ENCODE peak calls at places on chromosomes 7 and 10, in five cellular contexts. P, I, U, Q and B are unnamed samples. For H3K36me3 and H3K27me3, the result is how much of the 10 kb centered on the place peaks cover.

GRCh38 chr10:34116780-34117179 is 698.3 kb downstream of the PARD3 start:
- DNase-seq in P (no peak), I (peak), U (peak), Q (no peak), B (no peak)

GRCh38 chr7:34036069-34036920 is 131.0 kb downstream of the BMPER start:
- DNase-seq in P (no peak), I (peak), U (peak), Q (peak), B (no peak)

GRCh38 chr7:47591655-47592572 is 10.0 kb upstream of the TNS3 start:
- DNase-seq in P (peak), I (peak), U (peak), Q (no peak), B (no peak)

GRCh38 chr10:22693371-22693784 is 21.0 kb downstream of the PIP4K2A start:
- DNase-seq in P (no peak), I (no peak), U (peak), Q (no peak), B (no peak)

GRCh38 chr10:110701618-110701971 is 57.5 kb downstream of the RBM20 start:
- DNase-seq in P (no peak), I (no peak), U (no peak), Q (no peak), B (no peak)

GRCh38 chr7:17408245-17408903 is 109.9 kb downstream of the AHR start:
- DNase-seq in P (peak), I (peak), U (peak), Q (peak), B (no peak)

GRCh38 chr7:92882760-92883159 is 46.4 kb upstream of the CDK6 start:
- DNase-seq in P (no peak), I (no peak), U (no peak), Q (no peak), B (no peak)

GRCh38 chr7:9711259-9711658 is 1262.4 kb upstream of the PHF14 start:
- DNase-seq in P (no peak), I (no peak), U (no peak), Q (no peak), B (no peak)

GRCh38 chr10:63348210-63348850 is 117.4 kb downstream of the JMJD1C start:
- DNase-seq in P (no peak), I (no peak), U (no peak), Q (no peak), B (no peak)

GRCh38 chr10:34808789-34809745 is 6.0 kb downstream of the PARD3 start:
- DNase-seq in P (no peak), I (no peak), U (peak), Q (peak), B (no peak)

GRCh38 chr10:62643612-62644587 is 160.6 kb upstream of the ADO start:
- DNase-seq in P (no peak), I (no peak), U (no peak), Q (no peak), B (no peak)

GRCh38 chr10:6228010-6228511 is 25.3 kb downstream of the PFKFB3 start:
- DNase-seq in P (no peak), I (no peak), U (peak), Q (no peak), B (peak)

DNA sequence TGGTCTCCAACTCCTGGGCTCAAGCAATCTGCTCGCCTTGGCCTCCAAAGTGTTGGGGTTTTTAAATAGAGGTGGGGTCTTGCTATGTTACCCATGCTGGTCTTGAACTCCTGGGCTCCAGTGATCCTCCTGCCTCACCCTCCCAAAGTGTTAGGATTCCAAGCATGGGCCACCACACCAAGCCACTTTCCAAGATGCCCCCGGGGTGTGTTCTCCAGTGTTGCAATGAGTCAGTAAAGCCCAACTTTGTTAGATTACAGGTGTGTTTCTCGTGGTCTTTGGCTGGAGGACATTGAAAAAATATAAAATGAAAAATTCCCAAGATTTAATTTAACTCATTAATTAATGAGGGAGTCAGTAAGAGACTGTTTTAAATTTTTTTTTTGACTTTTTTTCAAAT is 29.2 kb downstream of the TACR2 start:
- DNase-seq in P (no peak), I (no peak), U (no peak), Q (no peak), B (no peak)
- H3K36me3 ChIP-seq in P (under half), I (half or more), U (half or more), Q (under half), B (under half)

DNA sequence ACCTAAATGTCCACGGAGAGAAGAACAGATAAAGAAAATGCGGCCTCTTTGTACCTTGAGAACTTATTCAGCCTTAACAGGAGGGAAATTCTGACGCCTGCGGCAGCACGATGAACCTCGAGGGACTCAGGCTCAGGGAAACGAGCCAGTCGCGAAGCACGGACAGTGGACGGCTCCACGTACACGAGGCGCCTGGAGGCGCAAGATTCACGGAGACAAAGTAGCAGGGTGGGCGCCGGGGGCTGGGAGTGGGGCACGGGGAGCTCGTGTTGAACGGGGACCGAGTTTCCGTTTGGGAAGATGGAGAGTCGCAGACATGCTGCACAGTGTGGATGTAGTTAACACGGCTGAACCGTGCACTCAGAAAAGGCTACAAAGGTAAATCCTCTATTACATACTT is 13.2 kb upstream of the UTF1 start:
- DNase-seq in P (no peak), I (no peak), U (no peak), Q (no peak), B (no peak)
- H3K27me3 ChIP-seq in P (under half), I (under half), U (under half), Q (under half), B (under half)

GRCh38 chr10:75021851-75022250 is 89.6 kb upstream of the SAMD8 start:
- DNase-seq in P (no peak), I (no peak), U (no peak), Q (peak), B (no peak)
- H3K36me3 ChIP-seq in P (under half), I (under half), U (under half), Q (under half), B (under half)

DNA sequence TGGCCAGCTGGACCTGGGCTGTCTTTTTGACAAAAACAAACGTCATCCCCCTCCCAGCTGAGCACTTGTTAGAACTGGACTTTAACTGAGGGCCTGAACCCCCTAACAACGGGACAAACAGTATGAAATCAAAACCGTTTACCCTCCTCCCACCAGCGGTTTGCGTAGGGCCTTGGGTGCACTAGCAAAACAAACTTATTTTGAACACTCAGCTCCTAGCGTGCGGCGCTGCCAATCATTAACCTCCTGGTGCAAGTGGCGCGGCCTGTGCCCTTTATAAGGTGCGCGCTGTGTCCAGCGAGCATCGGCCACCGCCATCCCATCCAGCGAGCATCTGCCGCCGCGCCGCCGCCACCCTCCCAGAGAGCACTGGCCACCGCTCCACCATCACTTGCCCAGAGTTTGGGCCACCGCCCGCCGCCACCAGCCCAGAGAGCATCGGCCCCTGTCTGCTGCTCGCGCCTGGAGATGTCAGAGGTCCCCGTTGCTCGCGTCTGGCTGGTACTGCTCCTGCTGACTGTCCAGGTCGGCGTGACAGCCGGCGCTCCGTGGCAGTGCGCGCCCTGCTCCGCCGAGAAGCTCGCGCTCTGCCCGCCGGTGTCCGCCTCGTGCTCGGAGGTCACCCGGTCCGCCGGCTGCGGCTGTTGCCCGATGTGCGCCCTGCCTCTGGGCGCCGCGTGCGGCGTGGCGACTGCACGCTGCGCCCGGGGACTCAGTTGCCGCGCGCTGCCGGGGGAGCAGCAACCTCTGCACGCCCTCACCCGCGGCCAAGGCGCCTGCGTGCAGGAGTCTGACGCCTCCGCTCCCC is at the start of gene IGFBP1:
- DNase-seq in P (no peak), I (no peak), U (peak), Q (no peak), B (no peak)
- H3K27me3 ChIP-seq in P (under half), I (under half), U (half or more), Q (under half), B (under half)

GRCh38 chr7:95598511-95598910 is 2.2 kb upstream of the PDK4 start:
- DNase-seq in P (no peak), I (no peak), U (peak), Q (no peak), B (no peak)

GRCh38 chr7:95596183-95597135 is at the start of gene PDK4:
- DNase-seq in P (peak), I (peak), U (peak), Q (peak), B (peak)

GRCh38 chr7:95601324-95601723 is 5.0 kb upstream of the PDK4 start:
- DNase-seq in P (no peak), I (no peak), U (no peak), Q (no peak), B (no peak)

GRCh38 chr7:95595825-95596182 is 512 bp downstream of the PDK4 start:
- DNase-seq in P (no peak), I (no peak), U (peak), Q (peak), B (no peak)

GRCh38 chr7:95599069-95599468 is 2.8 kb upstream of the PDK4 start:
- DNase-seq in P (no peak), I (no peak), U (no peak), Q (no peak), B (no peak)
- H3K36me3 ChIP-seq in P (under half), I (under half), U (under half), Q (under half), B (under half)

GRCh38 chr7:14892961-14893360 is 9.6 kb downstream of the DGKB start:
- DNase-seq in P (no peak), I (no peak), U (no peak), Q (no peak), B (no peak)
- H3K27me3 ChIP-seq in P (under half), I (under half), U (under half), Q (under half), B (under half)

GRCh38 chr7:116763647-116764046 is 91.7 kb downstream of the MET start:
- DNase-seq in P (no peak), I (no peak), U (no peak), Q (no peak), B (no peak)
- H3K36me3 ChIP-seq in P (under half), I (under half), U (under half), Q (under half), B (under half)

GRCh38 chr7:20778063-20778721 is 8.5 kb downstream of the SP8 start:
- DNase-seq in P (no peak), I (no peak), U (peak), Q (peak), B (peak)

GRCh38 chr7:20776214-20776875 is 10.3 kb downstream of the SP8 start:
- DNase-seq in P (no peak), I (no peak), U (no peak), Q (no peak), B (no peak)

GRCh38 chr7:20777377-20778062 is 9.2 kb downstream of the SP8 start:
- DNase-seq in P (no peak), I (no peak), U (no peak), Q (no peak), B (no peak)

GRCh38 chr7:20776942-20777341 is 9.7 kb downstream of the SP8 start:
- DNase-seq in P (no peak), I (no peak), U (no peak), Q (no peak), B (no peak)

GRCh38 chr7:20779041-20779440 is 7.6 kb downstream of the SP8 start:
- DNase-seq in P (no peak), I (no peak), U (no peak), Q (no peak), B (no peak)
- H3K27me3 ChIP-seq in P (under half), I (half or more), U (half or more), Q (half or more), B (under half)

GRCh38 chr7:139068543-139069399 is 32.9 kb upstream of the ZC3HAV1L start:
- DNase-seq in P (no peak), I (no peak), U (no peak), Q (no peak), B (no peak)

GRCh38 chr7:139071683-139072082 is 35.8 kb upstream of the ZC3HAV1L start:
- DNase-seq in P (no peak), I (no peak), U (no peak), Q (no peak), B (no peak)

GRCh38 chr7:139061416-139061815 is 25.6 kb upstream of the ZC3HAV1L start:
- DNase-seq in P (no peak), I (no peak), U (no peak), Q (no peak), B (no peak)

GRCh38 chr7:139065323-139065722 is 29.5 kb upstream of the ZC3HAV1L start:
- DNase-seq in P (no peak), I (no peak), U (no peak), Q (no peak), B (no peak)

GRCh38 chr7:139066315-139066714 is 30.5 kb upstream of the ZC3HAV1L start:
- DNase-seq in P (no peak), I (no peak), U (no peak), Q (no peak), B (no peak)
- H3K36me3 ChIP-seq in P (under half), I (under half), U (under half), Q (under half), B (under half)

DNA sequence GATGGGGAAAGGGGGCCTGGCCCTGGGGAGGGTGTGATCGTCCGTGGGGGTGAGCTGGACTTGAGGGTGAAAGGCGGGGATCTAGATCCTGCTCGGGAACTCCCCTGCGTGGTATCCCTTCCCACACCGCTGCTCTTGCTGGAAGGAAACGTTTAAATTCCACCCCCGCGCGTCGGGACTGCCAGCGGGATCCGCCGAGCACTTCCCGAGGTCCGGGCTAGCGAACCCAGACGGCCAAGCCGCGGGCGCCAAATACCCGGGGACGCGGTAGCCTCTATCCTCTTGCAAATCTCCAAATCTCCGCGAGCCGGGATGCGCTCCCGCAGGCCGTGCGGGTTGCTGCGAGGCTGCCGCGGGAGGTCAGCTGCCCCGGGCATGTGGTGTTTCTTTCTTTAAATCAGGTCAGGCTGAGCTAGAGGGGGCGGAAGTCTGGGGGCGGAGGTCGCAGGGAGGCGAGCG is 904 bp downstream of the NPTX2 start:
- DNase-seq in P (no peak), I (no peak), U (no peak), Q (no peak), B (no peak)
- H3K27me3 ChIP-seq in P (under half), I (under half), U (half or more), Q (under half), B (under half)